ENCODE peak calls at places on chromosomes 16 and 17, in five cellular contexts. Z is endothelial cell, L is AG08395, O is HFFc6, D is astrocyte. R is an unnamed sample.

GRCh38 chr17:55069983-55070529 is 101.5 kb downstream of the STXBP4 start:
- DNase-seq in Z (no peak), L (no peak), O (no peak), D (no peak), R (no peak)

GRCh38 chr16:2981177-2981898 is 1.1 kb upstream of the PKMYT1 start:
- DNase-seq in Z (no peak), L (no peak), O (no peak), D (no peak), R (no peak)

GRCh38 chr17:60154616-60155426 is 5.0 kb downstream of the CA4 start:
- DNase-seq in Z (no peak), L (peak; percentile 93), O (peak; percentile 61), D (peak; percentile 78), R (peak; percentile 84)

GRCh38 chr17:43169561-43170139 is 1.4 kb upstream of the NBR1 start:
- DNase-seq in Z (peak; percentile 34), L (no peak), O (peak; percentile 32), D (no peak), R (peak; percentile 44)

GRCh38 chr17:80513892-80514291 is 30.7 kb upstream of the RPTOR start:
- DNase-seq in Z (no peak), L (peak; percentile 22), O (peak; percentile 54), D (peak; percentile 87), R (peak; percentile 34)

GRCh38 chr16:50254072-50254471 is 12.3 kb upstream of the ADCY7 start:
- DNase-seq in Z (no peak), L (no peak), O (no peak), D (no peak), R (no peak)

GRCh38 chr17:13297198-13297597 is 279.4 kb upstream of the ELAC2 start:
- DNase-seq in Z (no peak), L (no peak), O (no peak), D (no peak), R (no peak)

GRCh38 chr17:60659156-60659555 is 18.5 kb upstream of the BCAS3 start:
- DNase-seq in Z (no peak), L (no peak), O (no peak), D (no peak), R (no peak)

GRCh38 chr17:50225693-50226092 is 24.3 kb upstream of the COL1A1 start:
- DNase-seq in Z (no peak), L (no peak), O (no peak), D (no peak), R (no peak)

GRCh38 chr17:19384723-19385391 is 2.1 kb downstream of the MFAP4 start:
- DNase-seq in Z (no peak), L (peak; percentile 77), O (peak; percentile 46), D (peak; percentile 49), R (peak; percentile 97)

GRCh38 chr16:48501516-48502377 is 108.2 kb downstream of the N4BP1 start:
- DNase-seq in Z (no peak), L (no peak), O (no peak), D (peak; percentile 36), R (no peak)

GRCh38 chr17:12691173-12691572 is 25.5 kb downstream of the MYOCD start:
- DNase-seq in Z (no peak), L (peak; percentile 46), O (peak; percentile 73), D (peak; percentile 3), R (peak; percentile 72)

GRCh38 chr17:56834380-56835258 is 668 bp downstream of the DGKE start:
- DNase-seq in Z (peak; percentile 39), L (peak; percentile 6), O (peak; percentile 22), D (peak; percentile 2), R (peak; percentile 5)

GRCh38 chr16:67399218-67399733 is 6.0 kb upstream of the TPPP3 start:
- DNase-seq in Z (peak; percentile 83), L (peak; percentile 43), O (no peak), D (no peak), R (no peak)

GRCh38 chr16:88645941-88646340 is 4.9 kb downstream of the CYBA start:
- DNase-seq in Z (no peak), L (no peak), O (no peak), D (no peak), R (no peak)

GRCh38 chr16:3413730-3414379 is 12.8 kb downstream of the ZNF174 start:
- DNase-seq in Z (no peak), L (no peak), O (no peak), D (no peak), R (no peak)

GRCh38 chr17:29407856-29408255 is 17.7 kb downstream of the TAOK1 start:
- DNase-seq in Z (no peak), L (no peak), O (no peak), D (no peak), R (peak; percentile 13)

GRCh38 chr16:4386951-4387565 is 15.4 kb downstream of the VASN start:
- DNase-seq in Z (no peak), L (no peak), O (peak; percentile 12), D (no peak), R (peak; percentile 58)

GRCh38 chr16:58866935-58867334 is 132.8 kb upstream of the GOT2 start:
- DNase-seq in Z (no peak), L (no peak), O (no peak), D (no peak), R (no peak)

GRCh38 chr16:89827383-89828198 is 684 bp upstream of the SPIRE2 start:
- DNase-seq in Z (peak; percentile 34), L (peak; percentile 71), O (peak; percentile 80), D (peak; percentile 48), R (peak; percentile 62)

GRCh38 chr16:65229191-65229662 is 107.4 kb upstream of the CDH11 start:
- DNase-seq in Z (no peak), L (peak; percentile 25), O (peak; percentile 55), D (no peak), R (peak; percentile 72)

GRCh38 chr17:4945176-4945943 is 3.0 kb downstream of the PFN1 start:
- DNase-seq in Z (no peak), L (peak; percentile 94), O (peak; percentile 89), D (peak; percentile 86), R (peak; percentile 91)

GRCh38 chr17:79830303-79830702 is 8.9 kb downstream of the CBX4 start:
- DNase-seq in Z (no peak), L (no peak), O (no peak), D (no peak), R (no peak)

GRCh38 chr16:85556456-85557082 is 56.6 kb upstream of the GSE1 start:
- DNase-seq in Z (peak; percentile 58), L (peak; percentile 48), O (no peak), D (no peak), R (no peak)

GRCh38 chr17:37056622-37057021 is 107.9 kb downstream of the AATF start:
- DNase-seq in Z (no peak), L (no peak), O (no peak), D (no peak), R (no peak)

R was measured in AG10803.